ENCODE peak calls at places on chromosome 7, in ten cellular contexts. J is Panc1; V is cardiac muscle cell; P is sigmoid colon; E is fibroblast of pulmonary artery; R is mammary epithelial cell; O is brain microvascular endothelial cell; I is CD4-positive, CD25-positive, alpha-beta regulatory T cell; H is hepatocyte; W is effector memory CD4-positive, alpha-beta T cell. C is an unnamed sample.

GRCh38 chr7:141001561-141001960 is 13.2 kb downstream of the MRPS33 start:
- DNase-seq in J (no peak), V (no peak), P (no peak), E (no peak), R (no peak), O (no peak), I (no peak), H (peak), W (no peak), C (no peak)

GRCh38 chr7:132446265-132446664 is 130.0 kb downstream of the PLXNA4 start:
- DNase-seq in J (no peak), V (no peak), P (no peak), E (no peak), R (no peak), O (no peak), I (no peak), H (no peak), W (no peak), C (no peak)

GRCh38 chr7:124308384-124308783 is 275.5 kb upstream of the TMEM229A start:
- DNase-seq in J (no peak), V (no peak), P (no peak), E (no peak), R (no peak), O (no peak), I (no peak), H (no peak), W (no peak), C (no peak)

GRCh38 chr7:19177269-19177668 is 32.0 kb upstream of the FERD3L start:
- DNase-seq in J (no peak), V (peak), P (no peak), E (no peak), R (peak), O (no peak), I (no peak), H (no peak), W (no peak), C (no peak)

GRCh38 chr7:142513221-142513955 is 235.9 kb upstream of the PRSS1 start:
- DNase-seq in J (no peak), V (no peak), P (no peak), E (no peak), R (no peak), O (no peak), I (no peak), H (no peak), W (no peak), C (no peak)

GRCh38 chr7:47651355-47652317 is 69.7 kb upstream of the TNS3 start:
- DNase-seq in J (no peak), V (no peak), P (no peak), E (peak), R (peak), O (peak), I (no peak), H (no peak), W (no peak), C (no peak)

GRCh38 chr7:55794527-55794926 is 68.0 kb downstream of the SEPTIN14 start:
- DNase-seq in J (no peak), V (no peak), P (no peak), E (no peak), R (peak), O (no peak), I (no peak), H (no peak), W (no peak), C (no peak)

GRCh38 chr7:5303885-5304505 is 21.3 kb downstream of the SLC29A4 start:
- DNase-seq in J (no peak), V (no peak), P (no peak), E (no peak), R (no peak), O (no peak), I (no peak), H (no peak), W (no peak), C (no peak)

GRCh38 chr7:98365863-98366561 is 34.9 kb downstream of the BAIAP2L1 start:
- DNase-seq in J (no peak), V (no peak), P (no peak), E (no peak), R (no peak), O (peak), I (no peak), H (no peak), W (no peak), C (no peak)

GRCh38 chr7:29885626-29886025 is 79.3 kb downstream of the WIPF3 start:
- DNase-seq in J (no peak), V (no peak), P (no peak), E (no peak), R (no peak), O (no peak), I (no peak), H (no peak), W (no peak), C (no peak)

GRCh38 chr7:22427855-22428254 is 70.9 kb upstream of the RAPGEF5 start:
- DNase-seq in J (no peak), V (no peak), P (no peak), E (no peak), R (no peak), O (no peak), I (no peak), H (no peak), W (no peak), C (no peak)

DNA sequence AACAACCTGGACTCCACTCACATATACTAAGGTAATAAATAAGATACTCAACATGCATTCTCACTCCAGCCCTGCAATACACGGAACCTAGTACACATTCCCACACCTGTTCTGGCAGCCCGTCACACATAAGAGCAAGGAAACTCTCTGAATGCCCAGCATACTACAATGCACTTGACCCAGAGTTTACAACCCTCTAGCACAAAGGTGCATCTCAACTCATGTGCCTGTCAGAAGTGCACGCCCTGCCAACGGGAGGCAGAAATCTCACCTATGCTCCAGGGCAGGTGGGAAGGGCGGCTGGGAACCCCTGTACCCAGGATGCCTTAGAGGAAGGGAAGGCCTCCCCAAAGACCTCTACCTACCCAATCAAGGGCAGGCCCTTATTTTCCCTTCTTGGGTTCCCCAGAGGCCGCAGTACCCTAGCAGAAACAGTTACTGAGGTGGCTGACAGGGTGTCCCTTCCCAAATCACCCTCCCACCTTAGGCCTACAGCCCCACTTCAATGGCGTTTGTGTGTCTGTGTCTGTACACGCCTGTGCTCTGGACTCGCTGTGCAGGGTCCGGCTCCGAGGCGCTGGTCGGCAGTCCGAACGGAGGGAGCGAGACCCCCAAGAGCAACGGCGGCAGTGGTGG is 2.0 kb downstream of the EVX1 start:
- DNase-seq in J (no peak), V (no peak), P (no peak), E (no peak), R (no peak), O (no peak), I (no peak), H (no peak), W (no peak), C (no peak)
- H3K4me3 ChIP-seq in J (no peak), V (no peak), P (no peak), E (no peak), R (no peak), O (no peak), I (no peak), H (no peak), W (no peak), C (no peak)

DNA sequence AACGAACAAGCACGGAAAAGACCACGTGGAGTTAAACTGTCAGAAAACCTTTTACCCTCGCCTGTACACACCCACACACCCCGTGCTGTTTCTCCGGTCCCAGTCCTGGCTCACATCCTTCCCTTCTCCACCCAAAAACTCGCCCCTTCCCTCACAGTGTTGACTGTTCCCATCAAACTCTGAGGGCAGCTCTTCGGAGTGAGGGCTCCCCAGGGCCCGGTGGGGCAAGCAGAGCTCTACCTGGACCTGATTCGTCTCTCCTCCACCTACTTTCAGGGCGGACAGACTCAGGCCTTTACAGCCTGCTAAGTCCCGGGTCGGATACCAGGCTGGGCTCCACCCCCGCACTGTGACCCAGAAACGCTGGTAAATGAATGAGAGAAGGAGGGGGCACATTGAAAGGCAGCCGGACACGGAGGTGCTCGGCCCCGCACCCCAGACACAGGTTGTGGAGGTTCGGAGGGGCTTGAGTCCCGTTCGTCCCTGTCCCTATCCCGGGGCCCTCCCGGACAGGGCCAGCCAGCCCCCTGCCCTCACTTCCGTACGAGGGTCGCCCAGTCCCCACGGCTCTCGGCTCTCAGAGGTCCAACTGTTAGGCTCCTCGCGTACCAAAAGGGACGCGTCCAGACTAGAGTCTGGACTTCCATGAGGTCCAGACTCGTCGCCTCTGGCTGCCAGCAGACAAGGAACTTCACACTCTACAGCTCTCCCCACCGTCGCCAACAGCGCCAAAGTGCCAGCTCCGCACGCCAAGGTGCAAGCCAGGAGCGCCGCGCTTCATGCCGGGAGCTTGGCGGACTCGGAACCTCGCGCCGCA is 31.7 kb upstream of the ASL start:
- DNase-seq in J (no peak), V (peak), P (peak), E (peak), R (no peak), O (no peak), I (no peak), H (peak), W (no peak), C (no peak)
- H3K4me3 ChIP-seq in J (peak), V (peak), P (peak), E (peak), R (peak), O (peak), I (no peak), H (peak), W (peak), C (no peak)

GRCh38 chr7:45923818-45924217 is 2.7 kb upstream of the IGFBP3 start:
- DNase-seq in J (no peak), V (no peak), P (no peak), E (no peak), R (no peak), O (no peak), I (no peak), H (no peak), W (no peak), C (no peak)
- H3K4me3 ChIP-seq in J (no peak), V (no peak), P (no peak), E (no peak), R (no peak), O (no peak), I (no peak), H (no peak), W (no peak), C (no peak)

DNA sequence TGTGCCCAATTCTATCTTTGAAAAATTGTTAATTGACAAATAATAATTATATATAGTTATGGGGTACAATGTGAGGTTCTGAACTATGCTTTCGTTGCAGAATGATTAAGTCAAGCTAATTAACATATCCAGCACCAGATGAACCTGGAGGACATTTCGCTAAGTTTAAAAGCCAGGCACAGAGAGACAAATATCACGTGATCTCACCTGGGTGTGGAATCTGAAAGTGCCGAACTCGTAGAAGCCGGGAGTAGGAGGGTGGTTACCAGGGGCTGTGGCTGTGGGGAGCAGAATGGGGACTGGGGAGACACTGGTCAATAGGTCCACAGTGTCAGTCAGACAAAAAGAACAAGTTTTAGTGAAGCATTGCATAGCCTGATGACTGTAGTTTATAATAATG is 332.9 kb upstream of the SHH start:
- DNase-seq in J (no peak), V (no peak), P (no peak), E (no peak), R (no peak), O (no peak), I (no peak), H (no peak), W (no peak), C (no peak)
- H3K4me3 ChIP-seq in J (no peak), V (no peak), P (no peak), E (no peak), R (no peak), O (no peak), I (no peak), H (no peak), W (no peak), C (no peak)

GRCh38 chr7:89003619-89003956 is 208.1 kb upstream of the TEX47 start:
- DNase-seq in J (no peak), V (no peak), P (no peak), E (no peak), R (no peak), O (no peak), I (no peak), H (no peak), W (no peak), C (no peak)
- H3K4me3 ChIP-seq in J (no peak), V (no peak), P (no peak), E (no peak), R (no peak), O (no peak), I (peak), H (no peak), W (peak), C (no peak)

DNA sequence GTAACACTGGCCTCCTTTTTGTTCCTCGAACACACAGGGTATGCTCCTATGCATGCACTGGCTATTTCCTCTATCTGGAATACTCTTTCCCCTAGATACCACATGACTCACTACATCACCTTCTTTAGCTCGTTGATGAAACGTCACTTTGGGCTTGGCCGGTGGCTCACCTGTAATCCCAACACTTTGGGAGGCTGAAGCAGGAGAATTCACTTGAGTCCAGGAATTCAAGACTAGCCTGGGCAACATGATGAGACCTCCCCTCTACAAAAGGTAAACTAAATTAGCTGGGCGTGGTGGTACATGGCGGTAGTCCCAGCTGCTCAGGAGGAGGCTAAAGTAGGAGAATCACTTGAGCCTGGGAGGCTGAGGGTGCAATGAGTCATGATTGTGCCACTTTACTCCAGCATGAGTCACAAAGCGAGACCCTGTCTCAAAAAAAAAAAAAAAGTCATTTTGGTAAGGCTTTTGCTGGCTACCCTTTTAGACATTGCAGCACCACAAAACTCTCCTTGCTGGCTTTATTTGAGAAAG is 14.5 kb downstream of the ANKIB1 start:
- DNase-seq in J (no peak), V (no peak), P (no peak), E (no peak), R (peak), O (no peak), I (no peak), H (no peak), W (no peak), C (no peak)
- H3K4me3 ChIP-seq in J (no peak), V (no peak), P (no peak), E (no peak), R (no peak), O (no peak), I (no peak), H (no peak), W (no peak), C (no peak)

GRCh38 chr7:149284850-149285580 is 23.0 kb downstream of the ZNF783 start:
- DNase-seq in J (peak), V (peak), P (peak), E (peak), R (peak), O (peak), I (peak), H (peak), W (peak), C (no peak)
- H3K4me3 ChIP-seq in J (peak), V (peak), P (peak), E (peak), R (peak), O (peak), I (peak), H (peak), W (peak), C (no peak)

GRCh38 chr7:64463636-64464375 is 99.1 kb downstream of the ZNF680 start:
- DNase-seq in J (no peak), V (no peak), P (peak), E (peak), R (peak), O (peak), I (peak), H (no peak), W (peak), C (no peak)
- H3K4me3 ChIP-seq in J (peak), V (no peak), P (peak), E (peak), R (no peak), O (peak), I (no peak), H (no peak), W (no peak), C (no peak)

GRCh38 chr7:116351966-116352365 is 141.6 kb downstream of the TES start:
- DNase-seq in J (no peak), V (no peak), P (no peak), E (no peak), R (no peak), O (no peak), I (no peak), H (no peak), W (no peak), C (no peak)
- H3K4me3 ChIP-seq in J (no peak), V (no peak), P (no peak), E (no peak), R (no peak), O (no peak), I (no peak), H (no peak), W (no peak), C (no peak)